ENCODE peak calls at places on chromosomes 16 and 17, in seven cellular contexts. L is tibial nerve, E is AG04450, W is HL-60, G is lower lobe of right lung, I is stomach, P is fibroblast of lung. D is an unnamed sample.

GRCh38 chr17:10349403-10349802 is 23.4 kb downstream of the MYH13 start:
- DNase-seq in E (no peak), P (no peak), G (no peak), W (no peak), I (no peak), L (no peak), D (no peak)

GRCh38 chr17:56543280-56543679 is 50.2 kb upstream of the NOG start:
- DNase-seq in L (no peak), E (no peak), P (no peak), G (no peak), W (no peak), I (no peak), D (no peak)

GRCh38 chr16:55284718-55285099 is 39.3 kb upstream of the IRX6 start:
- DNase-seq in I (no peak), E (no peak), P (no peak), W (no peak), L (no peak), G (no peak), D (no peak)

GRCh38 chr17:62714016-62714777 is 86.7 kb downstream of the MRC2 start:
- DNase-seq in G (no peak), E (no peak), P (peak; percentile 47), L (no peak), W (no peak), I (no peak), D (no peak)

GRCh38 chr17:4950075-4950756 is 703 bp upstream of the ENO3 start:
- DNase-seq in L (peak; percentile 49), P (no peak), E (no peak), W (no peak), I (peak; percentile 61), G (peak; percentile 80), D (peak; percentile 92)

GRCh38 chr16:79278506-79278905 is 322.0 kb downstream of the MAF start:
- DNase-seq in I (no peak), W (no peak), P (no peak), E (no peak), G (no peak), L (no peak), D (no peak)

GRCh38 chr16:8173111-8173644 is 417.1 kb downstream of the TMEM114 start:
- DNase-seq in L (no peak), W (peak; percentile 68), G (peak; percentile 64), I (peak; percentile 71), E (no peak), P (peak; percentile 5), D (peak; percentile 70)

GRCh38 chr17:27481327-27481726 is 25.1 kb downstream of the KSR1 start:
- DNase-seq in I (no peak), E (no peak), L (no peak), P (no peak), W (no peak), G (no peak), D (no peak)

GRCh38 chr17:34178047-34178446 is 77.0 kb upstream of the CCL2 start:
- DNase-seq in E (no peak), P (no peak), L (no peak), I (no peak), G (no peak), W (no peak), D (no peak)

GRCh38 chr17:51908841-51909537 is 249.5 kb downstream of the CA10 start:
- DNase-seq in W (no peak), G (no peak), P (no peak), I (no peak), E (no peak), L (no peak), D (no peak)

GRCh38 chr16:48231675-48232214 is 12.4 kb upstream of the LONP2 start:
- DNase-seq in W (no peak), E (peak; percentile 2), I (peak; percentile 44), G (no peak), L (no peak), P (peak; percentile 70), D (peak; percentile 50)

GRCh38 chr17:41647940-41648410 is 23.6 kb upstream of the KRT17 start:
- DNase-seq in P (peak; percentile 65), W (peak; percentile 37), G (peak; percentile 92), E (peak; percentile 24), L (peak; percentile 93), I (peak; percentile 95), D (peak; percentile 95)

GRCh38 chr16:89037261-89038152 is 56.1 kb upstream of the ACSF3 start:
- DNase-seq in E (no peak), P (peak; percentile 20), L (no peak), W (no peak), I (no peak), G (peak; percentile 41), D (peak; percentile 72)

GRCh38 chr17:82611140-82612058 is 36.8 kb downstream of the WDR45B start:
- DNase-seq in P (peak; percentile 57), E (no peak), L (no peak), W (no peak), G (no peak), I (no peak), D (peak; percentile 70)

GRCh38 chr16:67942200-67942509 is 1.8 kb downstream of the LCAT start:
- DNase-seq in L (no peak), G (no peak), W (no peak), E (no peak), P (no peak), I (no peak), D (no peak)

GRCh38 chr16:53754938-53755910 is 51.3 kb downstream of the FTO start:
- DNase-seq in G (no peak), L (no peak), E (no peak), I (peak; percentile 65), P (peak; percentile 63), W (no peak), D (no peak)

GRCh38 chr16:27369806-27370205 is 32.2 kb upstream of the IL21R start:
- DNase-seq in I (no peak), E (peak; percentile 21), P (peak; percentile 78), G (no peak), W (no peak), L (no peak), D (no peak)

GRCh38 chr17:17351901-17352781 is 49.0 kb downstream of the NT5M start:
- DNase-seq in G (no peak), L (no peak), E (no peak), I (peak; percentile 16), P (peak; percentile 28), W (no peak), D (peak; percentile 80)

GRCh38 chr16:64308721-64309120 is 813.1 kb downstream of the CDH11 start:
- DNase-seq in E (no peak), P (no peak), G (no peak), L (no peak), W (no peak), I (no peak), D (no peak)

GRCh38 chr16:64307431-64307830 is 814.4 kb downstream of the CDH11 start:
- DNase-seq in W (no peak), G (no peak), I (no peak), L (no peak), P (no peak), E (no peak), D (no peak)

GRCh38 chr16:64305663-64306062 is 816.2 kb downstream of the CDH11 start:
- DNase-seq in W (no peak), E (no peak), G (no peak), I (no peak), L (no peak), P (no peak), D (no peak)

GRCh38 chr16:64309398-64310110 is 812.3 kb downstream of the CDH11 start:
- DNase-seq in I (no peak), E (no peak), G (no peak), P (no peak), L (no peak), W (no peak), D (no peak)

GRCh38 chr16:64304376-64304775 is 817.5 kb downstream of the CDH11 start:
- DNase-seq in L (no peak), E (no peak), I (no peak), W (no peak), G (no peak), P (no peak), D (no peak)
- H3K27me3 ChIP-seq in L (no peaks in the 10 kb centered on the region), E (no peaks in the 10 kb centered on the region), I (no peaks in the 10 kb centered on the region), W (no peaks in the 10 kb centered on the region), G (no peaks in the 10 kb centered on the region), P (no peaks in the 10 kb centered on the region), D (no peaks in the 10 kb centered on the region)

DNA sequence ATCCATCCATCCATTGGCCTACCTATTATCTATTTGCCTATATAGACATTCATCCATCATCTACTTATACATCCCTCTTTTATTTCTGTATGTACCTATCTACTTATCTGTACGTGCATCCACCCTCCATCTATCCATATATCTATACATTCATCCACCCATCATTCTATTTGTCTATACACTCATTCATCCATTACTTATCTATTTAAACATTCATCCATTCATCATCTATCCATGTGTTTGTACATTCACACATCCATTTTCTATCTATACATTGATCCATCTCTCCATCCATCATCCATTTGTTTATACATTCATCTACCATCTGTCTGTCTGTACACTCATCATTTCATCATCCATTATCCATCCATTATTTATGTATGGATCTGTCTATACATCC is 365.7 kb upstream of the RBFOX1 start:
- DNase-seq in E (no peak), L (no peak), G (no peak), I (no peak), P (no peak), W (no peak), D (no peak)
- H3K27ac ChIP-seq in E (no peak overlapping the region), L (no peak overlapping the region), G (no peak overlapping the region), I (no peak overlapping the region), P (no peak overlapping the region), W (no peak overlapping the region), D (no peak overlapping the region)

GRCh38 chr17:63828936-63829335 is 1.5 kb upstream of the FTSJ3 start:
- DNase-seq in I (no peak), W (no peak), G (no peak), P (no peak), L (no peak), E (no peak), D (no peak)
- H3K4me3 ChIP-seq in I (peak overlapping the region; percentile 79), W (no peak overlapping the region), G (no peak overlapping the region), P (peak overlapping the region; percentile 80), L (no peak overlapping the region), E (peak overlapping the region; percentile 91), D (no peak overlapping the region)

DNA sequence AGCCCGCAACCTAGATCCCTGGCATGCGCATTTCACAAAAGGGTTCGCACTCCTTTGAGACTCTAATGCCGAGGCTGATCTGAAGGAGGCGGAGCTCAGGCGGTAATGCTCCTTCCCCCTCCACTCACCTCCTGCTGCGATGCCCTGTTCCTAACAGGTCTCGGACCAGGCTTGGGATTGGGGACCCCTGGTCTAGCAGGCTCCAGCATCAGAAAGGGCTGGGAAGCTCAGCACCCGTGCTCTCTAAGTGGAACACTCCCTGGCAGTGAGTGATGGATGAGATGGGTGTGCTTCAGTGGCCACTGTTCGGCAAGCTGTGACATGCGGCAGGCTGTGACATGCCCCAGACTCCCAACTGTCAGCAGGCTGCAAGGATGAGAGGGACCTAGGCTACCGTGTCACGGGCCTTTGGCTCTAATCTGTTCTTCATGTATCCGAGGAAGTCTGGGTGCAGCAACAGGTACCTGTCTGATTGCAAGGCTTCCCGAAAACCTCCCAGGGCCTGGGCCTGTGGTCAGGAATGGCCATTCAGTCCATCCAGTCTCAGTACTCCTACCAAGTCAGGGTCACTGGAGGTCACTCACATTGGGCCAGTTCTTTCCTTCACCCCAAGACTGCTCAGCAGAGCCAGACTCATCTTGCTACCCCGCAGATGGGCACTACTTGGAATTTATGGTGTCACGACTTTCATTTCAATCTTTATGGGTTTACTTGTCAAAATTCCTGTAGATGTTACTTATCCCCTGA is 1.3 kb upstream of the ST6GALNAC2 start:
- DNase-seq in G (no peak), L (no peak), I (no peak), W (no peak), P (no peak), E (no peak), D (no peak)
- H3K27me3 ChIP-seq in G (no peaks in the 10 kb centered on the region), L (no peaks in the 10 kb centered on the region), I (no peaks in the 10 kb centered on the region), W (peaks cover 13% of the 10 kb centered on the region), P (peaks cover 20% of the 10 kb centered on the region), E (peaks cover 30% of the 10 kb centered on the region), D (no peaks in the 10 kb centered on the region)

D was measured in right cardiac atrium.